ENCODE peak calls at places on chromosome 18, in four cellular contexts. Q is right cardiac atrium; D is fibroblast of lung; N is CD4-positive, CD25-positive, alpha-beta regulatory T cell. M is an unnamed sample.

GRCh38 chr18:34928754-34929335 is 112.4 kb upstream of the MAPRE2 start:
- DNase-seq in D (no peak), Q (no peak), N (no peak), M (no peak)

GRCh38 chr18:54716586-54716985 is 111.7 kb upstream of the RAB27B start:
- DNase-seq in D (no peak), Q (no peak), N (no peak), M (no peak)

GRCh38 chr18:2984703-2985261 is 28.2 kb downstream of the LPIN2 start:
- DNase-seq in N (no peak), Q (no peak), D (no peak), M (no peak)

GRCh38 chr18:76499596-76500340 is 4.7 kb upstream of the ZNF516 start:
- DNase-seq in D (no peak), Q (no peak), N (no peak), M (no peak)

GRCh38 chr18:10401489-10401888 is 52.9 kb upstream of the APCDD1 start:
- DNase-seq in Q (no peak), N (no peak), D (peak; percentile 75), M (no peak)

GRCh38 chr18:24790347-24790746 is 329.9 kb downstream of the HRH4 start:
- DNase-seq in N (no peak), D (no peak), Q (no peak), M (no peak)

GRCh38 chr18:8029061-8029460 is 461.9 kb downstream of the PTPRM start:
- DNase-seq in D (no peak), Q (peak; percentile 34), N (no peak), M (no peak)

GRCh38 chr18:13616525-13617035 is 109.8 kb downstream of the FAM210A start:
- DNase-seq in Q (no peak), N (no peak), D (no peak), M (no peak)

GRCh38 chr18:6056171-6056932 is 161.0 kb upstream of the TMEM200C start:
- DNase-seq in N (no peak), D (peak; percentile 75), Q (no peak), M (no peak)

GRCh38 chr18:42707080-42707479 is 408.4 kb downstream of the RIT2 start:
- DNase-seq in D (no peak), Q (no peak), N (no peak), M (no peak)

GRCh38 chr18:57404345-57404744 is 30.8 kb upstream of the ONECUT2 start:
- DNase-seq in Q (no peak), N (no peak), D (no peak), M (no peak)

GRCh38 chr18:26307161-26307773 is 81.0 kb downstream of the TAF4B start:
- DNase-seq in D (peak; percentile 44), N (no peak), Q (no peak), M (no peak)

GRCh38 chr18:42953306-42953705 is 162.2 kb downstream of the RIT2 start:
- DNase-seq in Q (no peak), D (no peak), N (no peak), M (no peak)

GRCh38 chr18:35186491-35187034 is 54.3 kb upstream of the ZNF397 start:
- DNase-seq in D (no peak), N (no peak), Q (no peak), M (no peak)

GRCh38 chr18:9642799-9643445 is 28.6 kb upstream of the PPP4R1 start:
- DNase-seq in D (peak; percentile 44), N (no peak), Q (no peak), M (no peak)

GRCh38 chr18:37553633-37554398 is 11.8 kb downstream of the CELF4 start:
- DNase-seq in N (no peak), Q (no peak), D (no peak), M (no peak)

GRCh38 chr18:78855188-78855587 is 124.4 kb upstream of the SALL3 start:
- DNase-seq in Q (no peak), D (no peak), N (no peak), M (no peak)

DNA sequence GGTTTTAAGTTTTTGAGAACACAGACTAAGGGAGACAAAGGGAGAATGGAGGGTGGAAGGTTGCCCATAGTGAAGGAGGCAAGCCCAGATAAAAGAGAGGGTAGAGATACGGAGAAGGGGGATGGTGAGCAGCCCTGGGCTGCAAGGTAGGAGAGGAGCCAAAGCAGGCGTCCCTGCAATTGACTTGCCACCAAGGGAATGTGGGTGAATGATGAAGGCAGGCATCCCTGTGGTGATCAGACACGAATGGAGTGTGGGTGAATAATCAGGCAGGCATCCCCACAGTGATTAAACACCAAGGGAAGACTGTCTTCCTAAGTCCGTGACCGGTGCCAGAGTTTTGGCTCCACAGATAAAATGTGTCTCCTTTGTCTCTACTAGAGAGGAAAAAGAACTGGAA is 16.5 kb upstream of the ALPK2 start:
- DNase-seq in N (no peak), Q (no peak), D (peak; percentile 96), M (no peak)
- H3K9me3 ChIP-seq in N (no peaks in the 10 kb centered on the region), Q (no peaks in the 10 kb centered on the region), D (no peaks in the 10 kb centered on the region), M (no peaks in the 10 kb centered on the region)

GRCh38 chr18:48934708-48935432 is 15.9 kb downstream of the SMAD7 start:
- DNase-seq in N (no peak), Q (peak; percentile 93), D (no peak), M (no peak)

GRCh38 chr18:48935433-48935774 is 15.4 kb downstream of the SMAD7 start:
- DNase-seq in Q (no peak), D (no peak), N (no peak), M (no peak)

GRCh38 chr18:48933578-48934399 is 17.0 kb downstream of the SMAD7 start:
- DNase-seq in N (no peak), D (no peak), Q (peak; percentile 78), M (peak; percentile 73)

GRCh38 chr18:48932822-48933510 is 17.8 kb downstream of the SMAD7 start:
- DNase-seq in N (no peak), Q (peak; percentile 84), D (peak; percentile 82), M (no peak)

DNA sequence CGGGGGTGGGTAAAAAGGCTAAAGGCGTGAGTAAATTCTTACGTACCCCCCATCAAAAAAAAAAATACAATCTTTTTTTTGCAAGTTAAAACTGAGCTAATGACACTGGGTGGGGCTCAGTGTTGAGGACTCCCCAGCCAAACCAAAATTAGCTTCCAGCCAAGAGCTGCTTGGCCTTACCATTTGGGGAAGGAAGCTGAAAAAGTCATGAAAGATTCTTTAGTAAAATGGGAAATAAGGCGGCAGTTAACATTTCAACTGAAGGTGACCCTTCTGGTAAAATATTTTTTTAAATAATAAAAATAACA is 16.4 kb downstream of the SMAD7 start:
- DNase-seq in Q (no peak), N (no peak), D (no peak), M (no peak)
- H3K4me3 ChIP-seq in Q (peak overlapping the region; percentile 19), N (peak overlapping the region; percentile 27), D (no peak overlapping the region), M (peak overlapping the region; percentile 41)

DNA sequence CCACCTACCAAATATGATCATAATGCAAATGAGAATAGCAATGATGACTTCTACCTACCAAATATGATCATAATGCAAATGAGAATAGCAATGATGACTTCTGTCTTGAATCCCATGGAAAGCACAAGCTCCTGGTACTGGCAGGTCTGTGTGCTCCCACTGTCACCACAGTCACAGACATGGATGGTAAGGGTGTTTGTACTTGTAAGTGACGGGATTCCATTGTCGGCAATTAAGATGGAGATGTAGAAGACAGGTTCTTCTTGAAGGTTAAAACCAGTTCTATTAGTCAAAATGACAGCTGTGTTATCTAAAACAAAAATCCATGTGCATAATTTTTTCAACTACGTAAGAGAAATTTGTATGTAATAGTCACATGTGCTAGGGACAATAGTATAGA is 95.0 kb downstream of the CDH19 start:
- DNase-seq in D (no peak), Q (no peak), N (no peak), M (no peak)
- H3K9me3 ChIP-seq in D (no peaks in the 10 kb centered on the region), Q (no peaks in the 10 kb centered on the region), N (no peaks in the 10 kb centered on the region), M (no peaks in the 10 kb centered on the region)

GRCh38 chr18:72868666-72869661 is 1.2 kb upstream of the NETO1 start:
- DNase-seq in N (no peak), Q (peak; percentile 45), D (no peak), M (no peak)
- H3K4me3 ChIP-seq in N (no peak overlapping the region), Q (peak overlapping the region; percentile 65), D (no peak overlapping the region), M (peak overlapping the region; percentile 30)

GRCh38 chr18:70354080-70354479 is 65.2 kb downstream of the SOCS6 start:
- DNase-seq in Q (no peak), N (no peak), D (no peak), M (no peak)
- H3K9me3 ChIP-seq in Q (no peaks in the 10 kb centered on the region), N (no peaks in the 10 kb centered on the region), D (no peaks in the 10 kb centered on the region), M (no peaks in the 10 kb centered on the region)

GRCh38 chr18:60537074-60537473 is 164.5 kb upstream of the MC4R start:
- DNase-seq in N (no peak), Q (no peak), D (no peak), M (no peak)
- H3K4me3 ChIP-seq in N (no peak overlapping the region), Q (no peak overlapping the region), D (no peak overlapping the region), M (no peak overlapping the region)

GRCh38 chr18:55764382-55764781 is 176.4 kb upstream of the TCF4 start:
- DNase-seq in N (no peak), D (no peak), Q (no peak), M (no peak)
- H3K9me3 ChIP-seq in N (no peaks in the 10 kb centered on the region), D (no peaks in the 10 kb centered on the region), Q (no peaks in the 10 kb centered on the region), M (no peaks in the 10 kb centered on the region)

DNA sequence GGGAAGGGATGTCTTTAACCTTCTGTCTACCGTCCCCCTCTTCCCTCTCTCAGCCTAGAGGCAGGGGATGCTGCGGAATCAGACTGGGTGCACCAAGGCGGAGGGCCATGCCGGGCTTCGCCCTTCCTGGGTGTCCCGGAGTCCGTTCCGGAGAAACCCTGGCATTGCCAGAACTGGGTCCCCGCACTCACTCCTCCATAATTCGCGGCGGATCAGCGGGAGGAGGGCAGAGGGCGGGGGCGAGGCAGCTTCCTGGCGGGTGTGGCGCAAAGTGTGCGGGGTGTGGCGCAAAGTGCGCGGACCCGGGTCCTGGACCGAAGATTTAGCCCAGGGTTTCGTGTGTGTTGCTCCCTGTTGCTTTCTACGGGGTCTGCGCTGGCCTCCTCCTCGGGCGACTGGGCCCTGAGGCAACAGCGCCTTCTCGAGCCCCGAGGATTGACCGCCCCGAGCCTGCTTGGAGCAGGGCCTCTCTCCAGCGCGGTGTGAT is 12.4 kb upstream of the SKOR2 start:
- DNase-seq in D (no peak), Q (no peak), N (no peak), M (no peak)
- H3K4me3 ChIP-seq in D (no peak overlapping the region), Q (no peak overlapping the region), N (no peak overlapping the region), M (peak overlapping the region; percentile 9)

M was measured in lower lobe of right lung.